ENCODE peak calls at places on chromosomes 4 and X, in four cellular contexts. Q is PC-9, G is OCI-LY7, U is A549. X is an unnamed sample.
A peak's percentile ranks its signal among the peaks of the same experiment; 100 is the strongest.

GRCh38 chrX:69505772-69506616 is 1.9 kb downstream of the NALF2 start:
- DNase-seq in U (no peak), G (peak; percentile 40), Q (no peak), X (no peak)

GRCh38 chr4:177489847-177490246 is 47.6 kb upstream of the AGA start:
- DNase-seq in U (no peak), Q (no peak), G (no peak), X (no peak)

GRCh38 chrX:40474205-40474626 is 106.6 kb upstream of the ATP6AP2 start:
- DNase-seq in Q (no peak), U (peak; percentile 21), G (no peak), X (no peak)

GRCh38 chr4:1187182-1187581 is 14.8 kb upstream of the SPON2 start:
- DNase-seq in U (no peak), G (no peak), Q (no peak), X (no peak)

GRCh38 chr4:106875340-106875739 is 160.8 kb downstream of the DKK2 start:
- DNase-seq in G (no peak), U (no peak), Q (no peak), X (peak; percentile 9)

GRCh38 chr4:180434131-180434895 is 1808.9 kb upstream of the TENM3 start:
- DNase-seq in Q (no peak), U (no peak), G (no peak), X (no peak)

GRCh38 chr4:41438564-41438963 is 99.4 kb upstream of the LIMCH1 start:
- DNase-seq in Q (no peak), G (no peak), U (no peak), X (no peak)

GRCh38 chr4:184168406-184169019 is 49.2 kb downstream of the ENPP6 start:
- DNase-seq in Q (peak; percentile 65), U (peak; percentile 46), G (peak; percentile 46), X (no peak)

GRCh38 chr4:74094227-74094626 is 4.8 kb downstream of the CXCL2 start:
- DNase-seq in G (no peak), Q (no peak), U (no peak), X (no peak)

GRCh38 chr4:10105920-10106319 is 10.7 kb downstream of the WDR1 start:
- DNase-seq in G (no peak), U (no peak), Q (no peak), X (no peak)

GRCh38 chr4:10107111-10108091 is 9.2 kb downstream of the WDR1 start:
- DNase-seq in U (no peak), G (no peak), Q (no peak), X (no peak)

GRCh38 chr4:10105421-10105820 is 11.2 kb downstream of the WDR1 start:
- DNase-seq in U (no peak), G (no peak), Q (no peak), X (no peak)

GRCh38 chr4:10104991-10105276 is 11.7 kb downstream of the WDR1 start:
- DNase-seq in G (no peak), Q (no peak), U (no peak), X (no peak)

DNA sequence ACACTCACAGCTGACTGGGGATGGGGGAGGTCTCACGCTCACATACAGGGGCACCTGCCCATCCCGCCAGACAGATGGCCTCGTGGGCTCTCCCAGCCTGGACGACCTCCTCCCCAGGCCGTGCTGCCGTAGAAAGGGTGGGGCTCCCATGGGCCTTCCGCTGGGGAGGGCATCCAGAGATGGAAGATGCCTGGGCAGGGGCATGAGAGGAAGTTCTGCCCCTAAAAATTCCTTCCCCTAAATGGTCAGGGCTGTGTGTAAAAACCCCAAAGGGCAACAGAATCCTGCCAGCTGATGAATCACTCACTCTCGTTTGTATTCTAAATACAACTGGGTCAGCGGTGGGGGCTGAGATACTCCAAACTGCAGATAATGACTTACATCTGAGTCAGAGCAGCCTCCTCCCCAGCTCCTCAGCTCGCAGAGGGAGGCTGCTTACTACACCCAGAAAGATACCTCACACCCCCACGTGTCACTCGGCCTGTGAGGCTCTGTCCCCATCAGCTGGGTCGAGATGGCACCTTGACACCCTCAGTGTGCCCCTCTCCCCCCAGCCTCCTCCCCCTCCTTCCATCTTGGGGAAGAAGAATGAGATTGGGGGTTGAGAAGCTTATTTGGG is 10.1 kb downstream of the WDR1 start:
- DNase-seq in G (no peak), Q (peak; percentile 76), U (peak; percentile 86), X (no peak)
- H3K4me3 ChIP-seq in G (no peak overlapping the region), Q (peak overlapping the region; percentile 24), U (peak overlapping the region; percentile 8), X (no peak overlapping the region)

GRCh38 chr4:11261066-11261850 is 167.4 kb downstream of the HS3ST1 start:
- DNase-seq in U (no peak), Q (no peak), G (no peak), X (no peak)
- H3K4me1 ChIP-seq in U (no peaks in the 10 kb centered on the region), Q (no peaks in the 10 kb centered on the region), G (no peaks in the 10 kb centered on the region), X (no peaks in the 10 kb centered on the region)

DNA sequence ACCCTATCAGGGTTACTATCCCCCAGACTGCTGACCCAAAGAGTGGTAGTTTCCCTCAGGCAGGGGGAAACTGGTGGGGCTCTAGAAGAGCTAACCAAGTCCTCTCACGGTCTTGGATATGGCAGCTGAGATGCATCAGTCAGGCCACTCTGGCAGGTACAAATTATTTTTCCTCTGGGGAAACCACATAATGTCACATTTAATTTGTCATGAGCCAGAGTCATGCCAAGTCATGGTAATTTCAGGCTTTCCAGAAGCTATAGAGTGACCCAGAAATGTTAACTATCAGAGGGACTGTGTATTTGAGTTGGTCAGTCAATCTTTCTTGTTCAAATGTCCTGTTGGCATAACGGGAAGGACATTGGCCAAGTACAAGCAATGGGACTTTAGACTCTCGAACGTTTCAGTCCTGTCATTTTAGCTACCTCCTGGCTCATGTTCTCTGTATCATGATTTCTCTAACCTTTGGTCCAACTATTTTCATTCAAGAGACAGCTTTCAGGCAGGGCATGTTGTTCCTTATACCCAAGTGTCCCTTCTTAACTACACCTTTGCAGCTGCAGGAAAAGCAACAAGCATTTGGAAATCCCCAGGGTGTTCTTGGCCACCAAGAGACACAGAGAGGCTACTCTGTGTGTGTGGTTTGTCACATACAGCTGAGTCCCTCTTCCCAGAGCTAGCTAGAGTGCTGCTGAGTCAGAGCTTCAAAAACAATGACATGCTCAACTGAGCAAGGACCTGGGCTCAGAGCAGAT is 142.5 kb downstream of the EGF start:
- DNase-seq in G (no peak), U (no peak), Q (no peak), X (no peak)
- H3K27ac ChIP-seq in G (no peak overlapping the region), U (no peak overlapping the region), Q (no peak overlapping the region), X (no peak overlapping the region)

GRCh38 chr4:150888625-150889024 is 126.5 kb downstream of the LRBA start:
- DNase-seq in G (no peak), Q (no peak), U (no peak), X (no peak)

GRCh38 chr4:150886597-150886996 is 128.5 kb downstream of the LRBA start:
- DNase-seq in U (no peak), G (no peak), Q (no peak), X (no peak)

GRCh38 chr4:150888217-150888616 is 126.9 kb downstream of the LRBA start:
- DNase-seq in U (no peak), G (no peak), Q (no peak), X (no peak)

GRCh38 chr4:150889306-150889705 is 125.8 kb downstream of the LRBA start:
- DNase-seq in G (no peak), U (no peak), Q (no peak), X (no peak)

GRCh38 chr4:150884625-150885024 is 130.5 kb downstream of the LRBA start:
- DNase-seq in U (no peak), G (no peak), Q (no peak), X (no peak)
- H3K4me3 ChIP-seq in U (peak overlapping the region; percentile 33), G (no peak overlapping the region), Q (no peak overlapping the region), X (no peak overlapping the region)

GRCh38 chr4:119041951-119042560 is 93.6 kb upstream of the MYOZ2 start:
- DNase-seq in U (peak; percentile 56), G (peak; percentile 81), Q (peak; percentile 14), X (peak; percentile 78)

GRCh38 chr4:119039779-119040178 is 95.9 kb upstream of the MYOZ2 start:
- DNase-seq in Q (no peak), U (no peak), G (peak; percentile 13), X (no peak)

GRCh38 chr4:119040711-119041185 is 94.9 kb upstream of the MYOZ2 start:
- DNase-seq in Q (no peak), G (no peak), U (no peak), X (no peak)

GRCh38 chr4:119039160-119039559 is 96.5 kb upstream of the MYOZ2 start:
- DNase-seq in U (no peak), G (no peak), Q (no peak), X (no peak)

GRCh38 chr4:119040261-119040660 is 95.4 kb upstream of the MYOZ2 start:
- DNase-seq in U (no peak), G (no peak), Q (no peak), X (no peak)
- H3K4me1 ChIP-seq in U (peaks cover 68% of the 10 kb centered on the region), G (peaks cover 22% of the 10 kb centered on the region), Q (no peaks in the 10 kb centered on the region), X (peaks cover 3% of the 10 kb centered on the region)

X was measured in iPS DF 6.9.